ENCODE peak calls at places on chromosomes 11 and 22, in five cellular contexts. V, L, H, E and R are unnamed samples.

GRCh38 chr11:114762437-114762836 is 84.1 kb downstream of the NXPE2 start:
- DNase-seq in V (peak), L (peak), H (peak), E (peak), R (no peak)

GRCh38 chr22:32695451-32695891 is 106.0 kb upstream of the TIMP3 start:
- DNase-seq in V (peak), L (peak), H (no peak), E (peak), R (peak)

GRCh38 chr11:83866655-83867054 is 580.5 kb upstream of the CCDC90B start:
- DNase-seq in V (no peak), L (no peak), H (no peak), E (no peak), R (no peak)

GRCh38 chr11:85869776-85870175 is 14.6 kb downstream of the CCDC83 start:
- DNase-seq in V (no peak), L (no peak), H (no peak), E (no peak), R (no peak)

GRCh38 chr11:67996622-67997459 is 7.1 kb downstream of the UNC93B1 start:
- DNase-seq in V (no peak), L (peak), H (peak), E (peak), R (no peak)

GRCh38 chr11:103047837-103048236 is 44.1 kb downstream of the DCUN1D5 start:
- DNase-seq in V (no peak), L (peak), H (no peak), E (no peak), R (no peak)

GRCh38 chr11:73185680-73186293 is 32.3 kb upstream of the P2RY2 start:
- DNase-seq in V (peak), L (peak), H (no peak), E (peak), R (peak)

GRCh38 chr11:84313830-84314359 is 1027.7 kb upstream of the CCDC90B start:
- DNase-seq in V (no peak), L (peak), H (no peak), E (no peak), R (no peak)

GRCh38 chr11:8261921-8262551 is 1.6 kb downstream of the LMO1 start:
- DNase-seq in V (no peak), L (no peak), H (no peak), E (no peak), R (no peak)

GRCh38 chr11:11798586-11799438 is 43.0 kb upstream of the USP47 start:
- DNase-seq in V (no peak), L (peak), H (peak), E (peak), R (peak)

GRCh38 chr11:94147433-94147845 is 18.8 kb downstream of the PANX1 start:
- DNase-seq in V (no peak), L (no peak), H (no peak), E (peak), R (no peak)

GRCh38 chr11:26849009-26849408 is 127.1 kb upstream of the SLC5A12 start:
- DNase-seq in V (no peak), L (no peak), H (no peak), E (no peak), R (no peak)

GRCh38 chr11:16356751-16357365 is 512 bp upstream of the SOX6 start:
- DNase-seq in V (no peak), L (peak), H (no peak), E (peak), R (no peak)

GRCh38 chr22:42933783-42934144 is 76.7 kb upstream of the ARFGAP3 start:
- DNase-seq in V (peak), L (peak), H (no peak), E (peak), R (no peak)

GRCh38 chr22:47092896-47093311 is 330.5 kb downstream of the TBC1D22A start:
- DNase-seq in V (peak), L (peak), H (no peak), E (peak), R (no peak)

GRCh38 chr11:10715571-10715970 is 22.0 kb upstream of the IRAG1 start:
- DNase-seq in V (no peak), L (peak), H (no peak), E (peak), R (no peak)

GRCh38 chr22:35835998-35836691 is 118.5 kb downstream of the APOL5 start:
- DNase-seq in V (peak), L (peak), H (peak), E (peak), R (peak)

GRCh38 chr22:39173787-39174497 is 21.5 kb upstream of the CBX7 start:
- DNase-seq in V (no peak), L (peak), H (no peak), E (no peak), R (no peak)

GRCh38 chr11:131977231-131977630 is 606.8 kb downstream of the NTM start:
- DNase-seq in V (peak), L (peak), H (peak), E (peak), R (no peak)

GRCh38 chr22:30301995-30302809 is 12.9 kb upstream of the CASTOR1 start:
- DNase-seq in V (peak), L (peak), H (no peak), E (peak), R (peak)

GRCh38 chr11:11659567-11660341 is 37.9 kb upstream of the GALNT18 start:
- DNase-seq in V (no peak), L (no peak), H (no peak), E (no peak), R (no peak)

GRCh38 chr22:29370556-29370955 is 17.8 kb downstream of the AP1B1 start:
- DNase-seq in V (no peak), L (no peak), H (peak), E (no peak), R (no peak)

GRCh38 chr11:15897211-15897960 is 459.0 kb downstream of the SOX6 start:
- DNase-seq in V (peak), L (peak), H (no peak), E (peak), R (peak)

GRCh38 chr11:5275369-5276110 is 5.8 kb upstream of the HBE1 start:
- DNase-seq in V (no peak), L (no peak), H (no peak), E (no peak), R (no peak)

GRCh38 chr22:25406510-25407210 is 157.8 kb upstream of the GRK3 start:
- DNase-seq in V (no peak), L (no peak), H (peak), E (no peak), R (no peak)

GRCh38 chr11:121367434-121367833 is 74.9 kb downstream of the SC5D start:
- DNase-seq in V (peak), L (peak), H (no peak), E (no peak), R (no peak)

GRCh38 chr22:50544078-50544745 is 1.5 kb upstream of the KLHDC7B start:
- DNase-seq in V (no peak), L (peak), H (peak), E (peak), R (peak)

GRCh38 chr11:100865443-100865842 is 178.4 kb downstream of the ARHGAP42 start:
- DNase-seq in V (no peak), L (no peak), H (no peak), E (no peak), R (no peak)

GRCh38 chr22:43402128-43402527 is 9.7 kb upstream of the MPPED1 start:
- DNase-seq in V (no peak), L (no peak), H (no peak), E (no peak), R (no peak)

GRCh38 chr11:69868871-69869270 is 49.7 kb upstream of the FGF3 start:
- DNase-seq in V (no peak), L (no peak), H (no peak), E (no peak), R (no peak)

GRCh38 chr11:119791701-119792151 is 62.7 kb upstream of the NECTIN1 start:
- DNase-seq in V (no peak), L (peak), H (peak), E (peak), R (no peak)

GRCh38 chr11:68503792-68504191 is 43.2 kb downstream of the PPP6R3 start:
- DNase-seq in V (no peak), L (no peak), H (no peak), E (no peak), R (no peak)

GRCh38 chr11:35145249-35145648 is 6.3 kb downstream of the CD44 start:
- DNase-seq in V (no peak), L (peak), H (no peak), E (peak), R (peak)
- H2AFZ ChIP-seq in V (no peak), L (no peak), H (no peak), E (no peak), R (no peak)

GRCh38 chr11:135017296-135017695 is 605.3 kb upstream of the B3GAT1 start:
- DNase-seq in V (no peak), L (no peak), H (no peak), E (no peak), R (no peak)
- H3K27ac ChIP-seq in V (no peak), L (no peak), H (no peak), E (no peak), R (no peak)

GRCh38 chr11:116642902-116643301 is 129.9 kb downstream of the BUD13 start:
- DNase-seq in V (no peak), L (no peak), H (no peak), E (no peak), R (no peak)

GRCh38 chr11:116643521-116643920 is 129.3 kb downstream of the BUD13 start:
- DNase-seq in V (no peak), L (no peak), H (no peak), E (no peak), R (no peak)

GRCh38 chr11:116644948-116645305 is 127.9 kb downstream of the BUD13 start:
- DNase-seq in V (no peak), L (no peak), H (peak), E (no peak), R (no peak)

GRCh38 chr11:116646191-116646590 is 126.6 kb downstream of the BUD13 start:
- DNase-seq in V (no peak), L (no peak), H (no peak), E (no peak), R (no peak)

DNA sequence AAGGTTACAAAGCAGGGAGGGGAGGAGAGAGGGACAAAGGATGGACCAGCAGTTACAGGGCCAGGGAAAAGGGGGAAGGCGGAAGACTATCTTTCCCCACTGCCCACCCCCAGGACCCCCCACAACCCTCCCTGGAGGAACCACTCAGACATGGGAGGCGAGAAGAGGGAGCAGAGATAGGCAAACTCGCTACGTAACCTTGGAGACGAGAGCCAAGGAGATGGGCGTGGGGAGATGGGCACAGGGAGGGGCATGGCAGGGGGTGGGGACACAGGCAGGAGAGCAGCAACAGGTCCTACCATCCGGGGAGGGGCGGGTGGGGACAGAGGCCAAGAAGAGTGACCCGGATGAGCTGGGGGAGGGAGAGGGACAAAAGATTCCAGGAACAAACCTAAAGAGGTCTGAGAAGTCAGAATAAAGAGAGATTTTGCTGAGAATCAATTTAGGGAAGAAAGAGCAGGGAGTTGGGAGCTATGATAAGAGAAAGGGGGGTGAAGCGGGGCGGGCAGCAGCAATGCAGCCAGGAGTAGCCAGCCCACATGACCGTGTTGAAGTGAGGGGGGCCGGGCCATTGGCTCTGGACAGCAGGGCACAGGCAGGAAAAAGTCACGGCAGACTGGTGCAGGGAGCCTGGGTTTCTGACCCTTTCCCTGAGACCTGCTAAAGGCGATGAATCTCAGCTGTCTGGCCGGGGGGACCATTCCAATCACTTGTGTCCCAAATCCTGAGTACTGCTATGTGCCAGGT is 128.4 kb downstream of the BUD13 start:
- DNase-seq in V (no peak), L (no peak), H (no peak), E (no peak), R (no peak)
- TF ChIP-seq EZH2 in V (no peak), L (no peak), H (no peak), E (no peak), R (no peak)

DNA sequence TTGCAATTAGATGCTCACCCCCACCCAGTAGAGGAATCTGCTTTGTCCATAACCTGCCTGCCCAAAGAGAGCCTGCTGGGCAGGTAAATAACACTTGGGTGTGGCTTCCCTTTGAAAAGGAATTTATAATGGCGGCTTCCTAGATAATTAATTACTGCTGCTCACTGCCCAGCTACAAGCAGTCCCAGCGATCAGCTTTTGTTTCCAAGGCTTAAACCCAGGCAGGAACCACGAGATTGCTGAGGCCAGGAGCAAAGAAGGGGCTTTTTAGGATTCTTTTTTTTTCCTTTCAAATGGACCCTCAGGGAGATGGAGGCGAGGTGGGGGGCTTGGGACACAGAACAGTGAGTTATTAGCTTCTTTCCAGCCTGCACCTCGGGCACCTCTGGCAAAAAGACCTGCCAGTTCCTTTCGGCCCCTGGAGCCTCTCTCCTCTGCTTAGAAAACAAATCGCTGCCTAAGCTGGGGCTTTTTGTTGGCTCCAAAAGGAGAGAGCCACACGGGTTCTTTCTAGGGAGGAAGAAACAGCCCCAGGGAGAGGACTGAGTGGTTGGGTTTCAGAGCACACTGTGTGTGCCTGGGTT is 107.2 kb downstream of the TSPAN18 start:
- DNase-seq in V (no peak), L (no peak), H (peak), E (no peak), R (peak)
- H2AFZ ChIP-seq in V (no peak), L (no peak), H (no peak), E (no peak), R (no peak)

DNA sequence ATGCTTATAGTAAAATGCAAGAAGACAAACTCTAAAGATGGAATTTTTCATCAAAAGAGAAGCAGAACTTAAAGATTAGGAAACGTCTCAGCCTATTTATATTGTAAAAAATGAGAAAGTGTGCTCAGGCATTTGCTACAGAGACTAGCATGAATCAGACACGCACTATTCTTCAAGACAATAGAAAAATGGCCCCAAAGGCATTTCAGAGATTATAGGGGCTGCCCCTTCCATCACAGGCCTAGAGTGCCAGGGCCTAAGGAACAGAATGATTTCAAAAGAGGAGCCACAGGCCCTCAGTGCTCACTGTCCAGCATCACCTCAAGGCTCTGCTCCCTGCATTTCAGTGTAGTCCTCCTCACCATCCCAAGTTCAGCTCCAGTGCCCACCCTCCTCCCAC is 27.5 kb downstream of the TNKS1BP1 start:
- DNase-seq in V (no peak), L (no peak), H (no peak), E (no peak), R (no peak)
- H3K27ac ChIP-seq in V (no peak), L (no peak), H (no peak), E (no peak), R (no peak)

GRCh38 chr11:46390331-46391171 is 1.0 kb downstream of the CHRM4 start:
- DNase-seq in V (no peak), L (no peak), H (peak), E (no peak), R (no peak)
- TF ChIP-seq EZH2 in V (no peak), L (peak), H (peak), E (peak), R (no peak)